ENCODE peak calls at places on chromosomes 16 and 17, in ten cellular contexts. X is PC-3; A is ovary; M is heart left ventricle; W is CD8-positive, alpha-beta memory T cell; H is mucosa of descending colon; Z is hepatocyte; K is RWPE2; B is stomach; L is heart right ventricle. V is an unnamed sample.

GRCh38 chr16:200388-200787 is 20.1 kb downstream of the HBQ1 start:
- DNase-seq in X (peak; percentile 16), A (no peak), M (no peak), W (no peak), H (no peak), Z (peak; percentile 46), K (no peak), B (no peak), L (no peak), V (no peak)

GRCh38 chr17:28706471-28707338 is 5.0 kb downstream of the PROCA1 start:
- DNase-seq in X (no peak), A (no peak), M (no peak), W (no peak), H (no peak), Z (no peak), K (no peak), B (no peak), L (no peak), V (no peak)

GRCh38 chr17:57626520-57627210 is 118.4 kb downstream of the CCDC182 start:
- DNase-seq in X (no peak), A (no peak), M (no peak), W (no peak), H (no peak), Z (no peak), K (peak; percentile 34), B (no peak), L (no peak), V (no peak)

GRCh38 chr17:51045616-51046526 is 74.8 kb downstream of the SPAG9 start:
- DNase-seq in X (no peak), A (no peak), M (no peak), W (no peak), H (no peak), Z (no peak), K (no peak), B (no peak), L (no peak), V (no peak)

GRCh38 chr16:81755915-81756644 is 23.0 kb upstream of the PLCG2 start:
- DNase-seq in X (no peak), A (no peak), M (peak; percentile 56), W (no peak), H (no peak), Z (no peak), K (no peak), B (no peak), L (no peak), V (no peak)

GRCh38 chr16:23999663-24000062 is 163.9 kb downstream of the PRKCB start:
- DNase-seq in X (no peak), A (no peak), M (no peak), W (no peak), H (no peak), Z (no peak), K (no peak), B (no peak), L (no peak), V (no peak)

GRCh38 chr17:76385892-76386786 is 1.7 kb downstream of the SPHK1 start:
- DNase-seq in X (peak; percentile 88), A (peak; percentile 65), M (peak; percentile 81), W (peak; percentile 80), H (peak; percentile 92), Z (peak; percentile 82), K (peak; percentile 83), B (peak; percentile 85), L (peak; percentile 83), V (peak; percentile 87)

GRCh38 chr17:18981642-18982424 is 22.7 kb downstream of the FAM83G start:
- DNase-seq in X (peak; percentile 81), A (no peak), M (no peak), W (no peak), H (peak; percentile 97), Z (peak; percentile 72), K (no peak), B (peak; percentile 92), L (no peak), V (no peak)

GRCh38 chr16:85902366-85903155 is 3.6 kb downstream of the IRF8 start:
- DNase-seq in X (no peak), A (no peak), M (no peak), W (peak; percentile 49), H (no peak), Z (no peak), K (no peak), B (peak; percentile 39), L (no peak), V (no peak)

GRCh38 chr16:82631701-82632685 is 5.2 kb downstream of the CDH13 start:
- DNase-seq in X (peak; percentile 19), A (no peak), M (no peak), W (no peak), H (no peak), Z (no peak), K (no peak), B (no peak), L (no peak), V (no peak)

GRCh38 chr16:55138298-55138697 is 185.7 kb upstream of the IRX6 start:
- DNase-seq in X (no peak), A (no peak), M (no peak), W (no peak), H (no peak), Z (no peak), K (no peak), B (no peak), L (no peak), V (peak; percentile 9)

GRCh38 chr17:78665952-78666920 is 89.0 kb upstream of the DNAH17 start:
- DNase-seq in X (peak; percentile 10), A (no peak), M (peak; percentile 63), W (peak; percentile 59), H (peak; percentile 36), Z (peak; percentile 46), K (peak; percentile 55), B (no peak), L (no peak), V (peak; percentile 65)

GRCh38 chr16:77885596-77886295 is 97.4 kb downstream of the VAT1L start:
- DNase-seq in X (no peak), A (no peak), M (no peak), W (no peak), H (no peak), Z (no peak), K (no peak), B (no peak), L (no peak), V (no peak)

GRCh38 chr16:28140788-28141618 is 70.8 kb downstream of the XPO6 start:
- DNase-seq in X (no peak), A (no peak), M (no peak), W (peak; percentile 89), H (peak; percentile 43), Z (no peak), K (no peak), B (peak; percentile 31), L (no peak), V (no peak)
- H3K36me3 ChIP-seq in X (peaks cover 32% of the 10 kb centered on the region), A (no peaks in the 10 kb centered on the region), M (peaks cover 64% of the 10 kb centered on the region), W (peaks cover 6% of the 10 kb centered on the region), H (no peaks in the 10 kb centered on the region), Z (no peaks in the 10 kb centered on the region), K (peaks cover 85% of the 10 kb centered on the region), B (no peaks in the 10 kb centered on the region), L (peaks cover 69% of the 10 kb centered on the region), V (no peaks in the 10 kb centered on the region)

GRCh38 chr17:2178798-2179505 is 124.0 kb downstream of the HIC1 start:
- DNase-seq in X (no peak), A (no peak), M (peak; percentile 59), W (no peak), H (no peak), Z (no peak), K (no peak), B (no peak), L (peak; percentile 61), V (no peak)

GRCh38 chr17:2183346-2183745 is 120.2 kb downstream of the SMG6 start:
- DNase-seq in X (peak; percentile 25), A (no peak), M (no peak), W (no peak), H (no peak), Z (no peak), K (no peak), B (no peak), L (no peak), V (no peak)

GRCh38 chr17:2180768-2181167 is 122.8 kb downstream of the SMG6 start:
- DNase-seq in X (no peak), A (no peak), M (no peak), W (no peak), H (no peak), Z (no peak), K (no peak), B (no peak), L (no peak), V (no peak)

GRCh38 chr17:2179615-2180295 is 123.8 kb downstream of the SMG6 start:
- DNase-seq in X (no peak), A (peak; percentile 92), M (peak; percentile 94), W (no peak), H (peak; percentile 72), Z (peak; percentile 89), K (no peak), B (peak; percentile 71), L (peak; percentile 60), V (no peak)

GRCh38 chr17:2181206-2181983 is 122.2 kb downstream of the SMG6 start:
- DNase-seq in X (no peak), A (peak; percentile 77), M (peak; percentile 82), W (no peak), H (peak; percentile 53), Z (peak; percentile 60), K (no peak), B (no peak), L (peak; percentile 75), V (peak; percentile 41)
- H3K4me1 ChIP-seq in X (no peaks in the 10 kb centered on the region), A (peaks cover 50% of the 10 kb centered on the region), M (peaks cover 52% of the 10 kb centered on the region), W (no peaks in the 10 kb centered on the region), H (peaks cover 26% of the 10 kb centered on the region), Z (peaks cover 52% of the 10 kb centered on the region), K (peaks cover 33% of the 10 kb centered on the region), B (peaks cover 70% of the 10 kb centered on the region), L (peaks cover 58% of the 10 kb centered on the region), V (peaks cover 23% of the 10 kb centered on the region)

GRCh38 chr17:81267390-81268067 is 27.6 kb downstream of the SLC38A10 start:
- DNase-seq in X (no peak), A (no peak), M (no peak), W (no peak), H (no peak), Z (no peak), K (no peak), B (no peak), L (no peak), V (no peak)

GRCh38 chr17:81271226-81271625 is 23.9 kb downstream of the SLC38A10 start:
- DNase-seq in X (no peak), A (no peak), M (no peak), W (no peak), H (no peak), Z (no peak), K (no peak), B (no peak), L (no peak), V (no peak)

GRCh38 chr17:81273698-81274470 is 21.2 kb downstream of the SLC38A10 start:
- DNase-seq in X (no peak), A (no peak), M (no peak), W (no peak), H (no peak), Z (no peak), K (no peak), B (no peak), L (peak; percentile 2), V (no peak)

GRCh38 chr17:81272616-81273015 is 22.5 kb downstream of the SLC38A10 start:
- DNase-seq in X (no peak), A (no peak), M (no peak), W (no peak), H (no peak), Z (no peak), K (no peak), B (peak; percentile 84), L (no peak), V (no peak)

GRCh38 chr17:81270279-81270678 is 24.8 kb downstream of the SLC38A10 start:
- DNase-seq in X (no peak), A (no peak), M (no peak), W (no peak), H (no peak), Z (no peak), K (no peak), B (no peak), L (no peak), V (no peak)
- H3K36me3 ChIP-seq in X (peaks cover 21% of the 10 kb centered on the region), A (no peaks in the 10 kb centered on the region), M (peaks cover 85% of the 10 kb centered on the region), W (peaks cover 12% of the 10 kb centered on the region), H (no peaks in the 10 kb centered on the region), Z (no peaks in the 10 kb centered on the region), K (peaks cover 69% of the 10 kb centered on the region), B (peaks cover 53% of the 10 kb centered on the region), L (peaks cover 99% of the 10 kb centered on the region), V (peaks cover 3% of the 10 kb centered on the region)

GRCh38 chr16:50204426-50205108 is 51.5 kb downstream of the TENT4B start:
- DNase-seq in X (no peak), A (no peak), M (no peak), W (no peak), H (no peak), Z (no peak), K (no peak), B (no peak), L (no peak), V (no peak)
- H3K4me1 ChIP-seq in X (peaks cover 47% of the 10 kb centered on the region), A (peaks cover 24% of the 10 kb centered on the region), M (peaks cover 32% of the 10 kb centered on the region), W (peaks cover 25% of the 10 kb centered on the region), H (peaks cover 33% of the 10 kb centered on the region), Z (peaks cover 45% of the 10 kb centered on the region), K (peaks cover 58% of the 10 kb centered on the region), B (peaks cover 74% of the 10 kb centered on the region), L (peaks cover 31% of the 10 kb centered on the region), V (peaks cover 48% of the 10 kb centered on the region)

V was measured in Caco-2.